ENCODE peak calls at places on chromosomes 13 and 19, in ten cellular contexts. C is HEK293T; N is CD4-positive, alpha-beta T cell; V is NCI-H2227 treated with DMSO at 0.1 percent for 48 hours; G is testis; U is thoracic aorta; E is OCI-M1; S is NCI-H69; Z is stimulated activated CD8-positive, alpha-beta memory T cell treated with anti-CD3 and anti-CD28 coated beads, Interleukin-15, amount 100 ng/mL, for 4 hours; I is stimulated activated CD4-positive, alpha-beta T cell treated with anti-CD3 and anti-CD28 coated beads, Interleukin-4, amount 100 ng/mL, for 48 hours. Q is an unnamed sample.

GRCh38 chr19:39590265-39590664 is 12.1 kb upstream of the LGALS13 start:
- DNase-seq in U (no peak), I (no peak), S (no peak), Z (no peak), V (no peak), C (no peak), E (peak; percentile 24), G (no peak), N (no peak), Q (peak; percentile 1)

GRCh38 chr13:111511805-111512504 is 191.5 kb downstream of the TEX29 start:
- DNase-seq in C (no peak), G (peak; percentile 9), Z (no peak), I (no peak), V (no peak), E (no peak), U (no peak), N (no peak), S (peak; percentile 45), Q (no peak)

GRCh38 chr13:40672310-40673060 is 6.0 kb upstream of the FOXO1 start:
- DNase-seq in G (no peak), U (no peak), Z (no peak), I (no peak), S (peak; percentile 30), N (no peak), E (peak; percentile 86), C (peak; percentile 46), V (no peak), Q (peak; percentile 55)

GRCh38 chr19:51002542-51003311 is 1.3 kb upstream of the KLK8 start:
- DNase-seq in E (peak; percentile 29), C (peak; percentile 97), I (peak; percentile 17), Z (no peak), G (peak; percentile 89), V (peak; percentile 2), N (no peak), S (peak; percentile 52), U (no peak), Q (no peak)

GRCh38 chr19:3469638-3470499 is 10.5 kb downstream of the SMIM24 start:
- DNase-seq in U (no peak), C (no peak), Z (no peak), G (no peak), I (no peak), N (no peak), V (no peak), E (no peak), S (no peak), Q (no peak)

GRCh38 chr19:33778089-33778791 is 18.4 kb upstream of the KCTD15 start:
- DNase-seq in G (peak; percentile 86), I (peak; percentile 87), S (peak; percentile 87), N (peak; percentile 81), E (peak; percentile 92), Z (peak; percentile 47), C (peak; percentile 96), V (peak; percentile 99), U (no peak), Q (peak; percentile 90)

GRCh38 chr13:45838171-45838745 is 13.3 kb downstream of the SIAH3 start:
- DNase-seq in N (no peak), E (no peak), S (peak; percentile 44), U (no peak), C (no peak), Z (no peak), G (no peak), I (no peak), V (no peak), Q (no peak)

GRCh38 chr13:49466240-49466914 is 22.3 kb downstream of the SETDB2 start:
- DNase-seq in Z (no peak), G (no peak), N (no peak), C (no peak), V (no peak), S (no peak), U (no peak), E (no peak), I (no peak), Q (no peak)

GRCh38 chr13:108306768-108307332 is 37.3 kb downstream of the TNFSF13B start:
- DNase-seq in U (no peak), Z (no peak), V (no peak), G (no peak), S (no peak), C (no peak), E (peak; percentile 24), I (no peak), N (no peak), Q (no peak)

GRCh38 chr19:6249296-6249695 is 30.5 kb downstream of the MLLT1 start:
- DNase-seq in I (no peak), N (no peak), C (no peak), S (no peak), V (no peak), E (no peak), G (no peak), Z (no peak), U (no peak), Q (no peak)

GRCh38 chr19:48510421-48511268 is 990 bp downstream of the LMTK3 start:
- DNase-seq in S (peak; percentile 67), C (peak; percentile 69), V (peak; percentile 44), U (no peak), G (peak; percentile 88), I (peak; percentile 70), Z (no peak), E (peak; percentile 75), N (peak; percentile 71), Q (peak; percentile 82)

GRCh38 chr19:51751655-51752054 is at the start of gene FPR1:
- DNase-seq in Z (no peak), V (no peak), U (no peak), N (no peak), E (no peak), C (no peak), S (peak; percentile 5), G (no peak), I (no peak), Q (no peak)

GRCh38 chr19:13537454-13537853 is 31.2 kb upstream of the CACNA1A start:
- DNase-seq in C (no peak), G (peak; percentile 71), N (no peak), I (no peak), S (peak; percentile 99), E (peak; percentile 100), U (no peak), Z (no peak), V (peak; percentile 13), Q (no peak)

GRCh38 chr19:38650180-38650775 is 2.8 kb downstream of the ACTN4 start:
- DNase-seq in S (peak; percentile 66), C (no peak), E (peak; percentile 52), I (no peak), G (no peak), Z (no peak), N (no peak), U (no peak), V (no peak), Q (peak; percentile 40)

GRCh38 chr13:111242585-111242984 is 77.9 kb upstream of the TEX29 start:
- DNase-seq in Z (no peak), E (no peak), I (no peak), G (no peak), U (no peak), V (no peak), C (no peak), S (no peak), N (no peak), Q (no peak)